ENCODE peak calls at places on chromosomes 3 and 15, in five cellular contexts. E is fibroblast of pulmonary artery, B is epithelial cell of esophagus, U is fibroblast of lung, H is Calu3. P is an unnamed sample.

GRCh38 chr3:11391930-11392688 is 119.9 kb downstream of the ATG7 start:
- DNase-seq in E (peak; percentile 82), B (peak; percentile 41), U (peak; percentile 92), H (no peak), P (peak; percentile 6)

GRCh38 chr3:13378155-13378554 is 42.0 kb downstream of the NUP210 start:
- DNase-seq in E (no peak), B (no peak), U (peak; percentile 22), H (no peak), P (no peak)

GRCh38 chr15:62165029-62165792 is at the start of gene C2CD4B:
- DNase-seq in E (peak; percentile 80), B (peak; percentile 29), U (no peak), H (peak; percentile 97), P (no peak)

GRCh38 chr3:354433-354832 is 157.9 kb downstream of the CHL1 start:
- DNase-seq in E (peak; percentile 55), B (peak; percentile 66), U (peak; percentile 37), H (peak; percentile 54), P (peak; percentile 8)

GRCh38 chr15:52670087-52670486 is 9.1 kb downstream of the ATOSA start:
- DNase-seq in E (no peak), B (no peak), U (no peak), H (no peak), P (no peak)

GRCh38 chr3:173869786-173870185 is 472.2 kb downstream of the NLGN1 start:
- DNase-seq in E (no peak), B (no peak), U (no peak), H (no peak), P (no peak)

GRCh38 chr3:56320907-56321306 is 147.4 kb downstream of the ERC2 start:
- DNase-seq in E (no peak), B (no peak), U (no peak), H (no peak), P (no peak)

GRCh38 chr15:77582763-77583162 is 49.9 kb downstream of the LINGO1 start:
- DNase-seq in E (no peak), B (no peak), U (no peak), H (no peak), P (no peak)

GRCh38 chr15:78102211-78102610 is 9.8 kb downstream of the SH2D7 start:
- DNase-seq in E (no peak), B (no peak), U (no peak), H (no peak), P (no peak)

GRCh38 chr3:196987022-196987421 is 18.4 kb upstream of the PIGZ start:
- DNase-seq in E (no peak), B (no peak), U (no peak), H (no peak), P (no peak)

GRCh38 chr15:82917252-82917651 is 35.3 kb downstream of the HOMER2 start:
- DNase-seq in E (no peak), B (no peak), U (no peak), H (peak; percentile 38), P (no peak)

GRCh38 chr15:38864122-38864521 is 299.5 kb upstream of the RASGRP1 start:
- DNase-seq in E (no peak), B (no peak), U (no peak), H (no peak), P (no peak)
- TF ChIP-seq CTCF in E (peak; percentile 17), B (no peak), U (no peak), H (no peak), P (peak; percentile 38)

GRCh38 chr15:26242565-26242964 is 379.4 kb upstream of the ATP10A start:
- DNase-seq in E (no peak), B (no peak), U (no peak), H (no peak), P (no peak)
- TF ChIP-seq CTCF in E (no peak), B (no peak), U (no peak), H (no peak), P (no peak)

DNA sequence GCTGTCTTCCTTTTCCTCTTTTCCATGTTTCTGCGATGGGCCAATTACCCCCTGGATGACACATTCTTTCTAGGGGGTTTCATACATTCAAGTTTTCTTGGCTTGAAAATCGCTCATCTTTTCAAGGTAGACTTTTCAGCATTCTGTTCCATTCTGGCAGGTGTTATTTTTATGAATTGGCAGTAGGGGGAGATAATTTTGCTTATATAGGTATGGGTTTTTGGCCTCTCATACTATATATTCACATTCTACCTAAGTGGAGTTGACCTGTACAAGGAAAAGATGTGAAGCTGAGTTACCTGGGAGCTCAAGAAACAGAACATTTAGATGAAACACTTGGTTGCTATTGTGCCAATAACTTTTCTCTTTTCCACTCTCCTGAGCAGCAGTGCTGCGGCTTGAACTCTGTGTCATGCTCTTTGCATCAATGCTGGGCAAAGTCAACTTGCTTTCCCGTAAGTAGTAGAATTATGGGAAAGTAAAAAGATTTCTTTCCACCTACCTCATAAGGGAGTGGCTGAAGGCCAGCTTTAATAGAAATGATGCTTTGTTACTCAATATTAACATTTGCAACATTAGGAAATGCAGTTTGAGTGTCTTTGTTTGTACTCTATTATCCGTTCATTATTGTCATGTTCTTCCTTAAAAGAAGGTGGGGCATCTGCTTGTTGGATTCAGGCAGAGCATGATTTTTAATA is 27.9 kb upstream of the MFSD1 start:
- DNase-seq in E (peak; percentile 86), B (peak; percentile 21), U (peak; percentile 78), H (peak; percentile 61), P (no peak)
- TF ChIP-seq CTCF in E (no peak), B (no peak), U (no peak), H (peak; percentile 52), P (no peak)

GRCh38 chr3:142875099-142875498 is 13.8 kb downstream of the PCOLCE2 start:
- DNase-seq in E (no peak), B (no peak), U (no peak), H (no peak), P (no peak)
- TF ChIP-seq CTCF in E (no peak), B (no peak), U (no peak), H (no peak), P (no peak)

DNA sequence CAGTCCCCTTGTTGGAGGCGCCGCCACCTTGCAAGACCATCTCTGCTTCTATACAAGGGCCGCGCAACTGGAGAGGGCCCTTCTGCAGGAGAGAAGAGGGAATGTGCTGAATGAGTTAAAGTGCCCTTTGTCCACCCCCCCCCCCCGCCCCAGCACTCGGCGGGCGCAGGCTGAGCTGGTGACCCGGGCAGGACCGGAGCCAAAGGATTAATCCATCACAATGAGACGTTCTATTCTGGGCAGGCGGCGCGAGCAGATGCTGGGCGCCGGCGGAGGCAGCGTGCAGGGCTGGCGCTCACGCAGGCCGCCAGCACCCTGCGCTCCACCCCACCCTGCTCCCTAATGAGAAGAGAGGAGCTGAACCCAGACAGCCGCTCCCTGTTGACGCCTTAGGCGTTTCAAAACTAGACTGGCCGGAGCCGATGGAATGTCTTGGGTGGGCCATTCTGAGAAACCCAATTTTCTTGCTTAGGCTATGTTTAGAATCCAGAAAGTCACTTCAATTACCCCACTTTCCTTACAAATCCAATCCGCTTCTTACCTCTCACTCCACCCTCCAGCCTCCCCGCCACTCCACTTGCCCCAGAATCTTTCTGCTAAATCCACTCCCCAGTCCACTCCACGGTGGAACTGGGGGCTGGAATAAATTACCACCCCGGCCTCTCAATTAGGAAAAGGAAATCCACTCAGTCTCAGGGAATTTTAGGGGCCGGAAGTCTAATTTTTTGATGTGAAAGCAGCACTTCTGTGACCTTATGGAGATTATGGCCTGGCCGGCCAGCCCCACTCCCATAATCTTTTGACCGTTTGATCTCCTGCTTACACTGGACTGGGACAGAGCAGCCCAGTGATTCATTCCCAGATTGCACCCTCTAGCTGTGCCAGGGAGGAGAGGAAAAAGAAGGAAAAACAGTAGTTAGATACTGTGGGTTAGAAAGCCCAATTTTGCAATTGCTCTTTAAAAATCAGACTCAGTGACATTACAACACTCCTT is 32.7 kb downstream of the GJD2 start:
- DNase-seq in E (peak; percentile 30), B (peak; percentile 74), U (peak; percentile 62), H (peak; percentile 4), P (peak; percentile 94)
- TF ChIP-seq CTCF in E (peak; percentile 16), B (peak; percentile 6), U (peak; percentile 34), H (no peak), P (no peak)

GRCh38 chr15:90316139-90316538 is 35.9 kb upstream of the ZNF774 start:
- DNase-seq in E (no peak), B (peak; percentile 51), U (no peak), H (no peak), P (no peak)

GRCh38 chr15:90318591-90318990 is 33.5 kb upstream of the ZNF774 start:
- DNase-seq in E (no peak), B (no peak), U (no peak), H (no peak), P (no peak)

GRCh38 chr15:90320885-90321278 is 31.2 kb upstream of the ZNF774 start:
- DNase-seq in E (no peak), B (no peak), U (no peak), H (no peak), P (no peak)

GRCh38 chr15:90322531-90322930 is 29.6 kb upstream of the ZNF774 start:
- DNase-seq in E (no peak), B (no peak), U (peak; percentile 43), H (no peak), P (no peak)

DNA sequence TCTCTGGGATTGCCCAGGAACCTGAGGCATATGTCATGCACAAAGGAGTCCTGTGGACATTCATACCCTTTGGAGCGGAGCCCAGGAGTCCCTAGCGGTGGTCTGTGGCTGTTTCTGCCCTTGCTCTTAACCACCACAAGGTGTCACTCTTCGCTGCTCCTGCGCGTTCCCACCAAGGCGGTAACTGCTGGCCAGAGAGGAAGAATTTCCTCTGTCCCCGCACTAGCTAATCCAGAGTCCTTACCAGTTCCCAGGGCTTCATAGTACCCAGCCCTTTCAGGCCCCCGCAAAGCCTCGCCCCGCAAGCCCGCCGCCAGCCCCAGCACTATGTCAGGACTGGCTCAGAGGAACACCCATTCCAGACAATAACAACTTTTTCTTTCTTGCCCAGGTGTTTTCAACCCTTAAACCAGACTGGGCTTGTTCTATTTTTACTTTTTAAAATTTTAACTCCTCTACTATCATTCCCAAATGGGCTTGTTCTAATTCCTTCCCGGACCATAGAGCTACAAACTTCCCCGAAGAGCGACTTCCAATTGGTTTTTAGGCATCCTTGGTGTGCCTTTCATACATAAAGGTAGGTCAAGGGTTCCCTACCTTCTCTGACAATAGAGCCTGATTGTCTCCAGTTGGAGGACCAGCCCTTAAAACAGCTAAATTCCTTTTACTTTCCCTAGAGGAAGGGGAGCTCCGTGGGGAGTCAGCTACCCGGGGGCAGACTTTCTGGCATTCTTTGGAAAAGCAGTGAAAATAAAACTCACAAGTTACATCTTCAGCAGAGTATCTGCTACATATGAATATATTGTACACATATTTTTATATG is 31.8 kb upstream of the ZNF774 start:
- DNase-seq in E (peak; percentile 95), B (peak; percentile 87), U (peak; percentile 86), H (peak; percentile 84), P (peak; percentile 90)
- TF ChIP-seq CTCF in E (no peak), B (peak; percentile 100), U (peak; percentile 99), H (peak; percentile 97), P (peak; percentile 98)

DNA sequence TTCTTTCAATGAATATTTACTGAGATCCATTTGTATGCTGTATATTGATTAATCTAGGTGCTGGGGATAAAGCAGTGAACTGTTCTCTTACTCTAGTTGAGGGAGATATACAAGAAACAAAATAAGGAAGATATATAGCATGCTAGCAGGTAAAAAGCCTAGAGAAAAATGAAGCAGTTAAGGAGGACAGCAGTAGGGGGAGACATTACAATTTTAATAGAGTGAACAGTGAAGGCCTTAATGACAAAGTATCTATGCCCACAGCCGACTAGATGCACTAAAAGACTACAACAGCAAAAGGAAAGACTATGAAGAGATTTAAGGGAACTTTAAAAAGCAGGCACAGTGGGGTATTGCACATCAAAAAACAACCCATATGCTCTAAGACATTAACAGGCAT is 81.4 kb downstream of the XRN1 start:
- DNase-seq in E (peak; percentile 16), B (no peak), U (no peak), H (no peak), P (peak; percentile 6)
- TF ChIP-seq CTCF in E (peak; percentile 21), B (no peak), U (no peak), H (peak; percentile 16), P (peak; percentile 49)

GRCh38 chr3:26963356-26963742 is 340.8 kb downstream of the LRRC3B start:
- DNase-seq in E (no peak), B (no peak), U (no peak), H (no peak), P (no peak)
- TF ChIP-seq CTCF in E (no peak), B (peak; percentile 29), U (no peak), H (no peak), P (peak; percentile 16)